ENCODE peak calls at places on chromosome 9, in five cellular contexts. J is activated CD8-positive, alpha-beta memory T cell treated with anti-CD3 and anti-CD28 coated beads for 24 hours; H is stimulated activated CD8-positive, alpha-beta memory T cell treated with anti-CD3 and anti-CD28 coated beads, Interleukin-2, amount 100 ng/mL, for 1 hour; S is cerebellar nuclear complex; F is activated naive CD8-positive, alpha-beta T cell treated with anti-CD3 and anti-CD28 coated beads, Interleukin-2, amount 50 U/mL, for 24 hours. C is an unnamed sample.

GRCh38 chr9:4211806-4212205 is 88.1 kb downstream of the GLIS3 start:
- DNase-seq in J (no peak), H (no peak), S (no peak), F (no peak), C (no peak)

GRCh38 chr9:111036946-111037743 is 1.1 kb downstream of the LPAR1 start:
- DNase-seq in J (no peak), H (no peak), S (no peak), F (no peak), C (no peak)

GRCh38 chr9:109708507-109708945 is 71.5 kb upstream of the PALM2AKAP2 start:
- DNase-seq in J (no peak), H (no peak), S (no peak), F (no peak), C (no peak)

GRCh38 chr9:124298646-124299235 is 41.0 kb downstream of the NEK6 start:
- DNase-seq in J (no peak), H (no peak), S (no peak), F (no peak), C (no peak)

GRCh38 chr9:93952784-93953491 is 2.2 kb downstream of the BARX1 start:
- DNase-seq in J (peak; percentile 68), H (no peak), S (no peak), F (no peak), C (no peak)

GRCh38 chr9:91248707-91249106 is 113.0 kb downstream of the AUH start:
- DNase-seq in J (no peak), H (no peak), S (no peak), F (no peak), C (no peak)

GRCh38 chr9:88433583-88434240 is 45.5 kb downstream of the SPIN1 start:
- DNase-seq in J (no peak), H (no peak), S (no peak), F (no peak), C (no peak)

GRCh38 chr9:108182950-108183381 is 672.8 kb downstream of the ACTL7B start:
- DNase-seq in J (no peak), H (no peak), S (no peak), F (no peak), C (no peak)

GRCh38 chr9:35691325-35691631 is 1.6 kb upstream of the TPM2 start:
- DNase-seq in J (peak; percentile 62), H (no peak), S (no peak), F (no peak), C (no peak)

C was measured in activated naive CD4-positive, alpha-beta T cell.